ENCODE peak calls at places on chromosomes 11 and 22, in seven cellular contexts. F is activated CD4-positive, alpha-beta T cell treated with anti-CD3 and anti-CD28 coated beads, Interleukin-2, amount 50 U/mL, for 48 hours; W is stimulated activated CD4-positive, alpha-beta T cell treated with anti-CD3 and anti-CD28 coated beads, Interleukin-15, amount 100 ng/mL, for 24 hours; H is activated T-helper 9 cell treated with anti-CD3 and anti-CD28 coated beads, Interleukin-2, amount 50 U/mL, for 16 hours; P is psoas muscle; R is NCI-H2029 treated with DMSO at 0.1 percent for 48 hours; L is cardiac fibroblast. J is an unnamed sample.

GRCh38 chr11:133545199-133545709 is 13.0 kb upstream of the OPCML start:
- DNase-seq in L (no peak), W (no peak), P (no peak), R (no peak), H (no peak), F (no peak), J (no peak)

GRCh38 chr11:92380882-92381281 is 156.3 kb downstream of the FAT3 start:
- DNase-seq in W (no peak), L (peak; percentile 82), F (no peak), H (no peak), R (no peak), P (no peak), J (no peak)

GRCh38 chr11:46281374-46281831 is 3.9 kb downstream of the CREB3L1 start:
- DNase-seq in L (peak; percentile 39), W (no peak), R (no peak), H (no peak), P (no peak), F (no peak), J (no peak)

GRCh38 chr22:35458547-35459422 is 58.8 kb downstream of the MCM5 start:
- DNase-seq in H (no peak), W (no peak), P (no peak), R (no peak), F (no peak), L (no peak), J (no peak)

GRCh38 chr11:131465746-131466145 is 95.3 kb downstream of the NTM start:
- DNase-seq in L (no peak), F (no peak), R (no peak), P (no peak), H (no peak), W (no peak), J (no peak)

GRCh38 chr11:119461250-119461963 is 38.4 kb upstream of the THY1 start:
- DNase-seq in W (no peak), R (no peak), P (no peak), H (no peak), F (no peak), L (no peak), J (no peak)

GRCh38 chr11:63802637-63803414 is 10.4 kb upstream of the SPINDOC start:
- DNase-seq in F (no peak), R (no peak), L (peak; percentile 84), H (no peak), W (no peak), P (no peak), J (no peak)

GRCh38 chr22:49574205-49574604 is 253.5 kb downstream of the BRD1 start:
- DNase-seq in F (no peak), R (no peak), P (no peak), L (no peak), W (no peak), H (no peak), J (no peak)

GRCh38 chr22:35104491-35104890 is 38.5 kb downstream of the ISX start:
- DNase-seq in W (no peak), R (no peak), L (no peak), P (no peak), F (no peak), H (no peak), J (no peak)

GRCh38 chr11:2314525-2315394 is 12.9 kb downstream of the TSPAN32 start:
- DNase-seq in H (no peak), P (peak; percentile 71), W (no peak), R (no peak), L (peak; percentile 53), F (no peak), J (no peak)

GRCh38 chr11:81874627-81875026 is 859.0 kb downstream of the FAM181B start:
- DNase-seq in W (no peak), F (no peak), L (no peak), R (no peak), H (no peak), P (no peak), J (no peak)

GRCh38 chr22:30325724-30326703 is 727 bp downstream of the TBC1D10A start:
- DNase-seq in W (peak; percentile 42), H (no peak), R (no peak), F (no peak), L (no peak), P (peak; percentile 38), J (no peak)

GRCh38 chr22:45316796-45317526 is 7.2 kb downstream of the FAM118A start:
- DNase-seq in H (no peak), R (no peak), P (no peak), W (no peak), F (no peak), L (no peak), J (no peak)

GRCh38 chr11:27721505-27722116 is 21.4 kb upstream of the BDNF start:
- DNase-seq in P (no peak), H (no peak), L (no peak), R (no peak), F (no peak), W (no peak), J (no peak)

GRCh38 chr11:120024046-120024445 is 113.9 kb downstream of the TRIM29 start:
- DNase-seq in L (no peak), W (no peak), H (no peak), P (no peak), R (no peak), F (no peak), J (no peak)

GRCh38 chr11:46977038-46977818 is 40.7 kb downstream of the CSTPP1 start:
- DNase-seq in F (no peak), P (no peak), H (no peak), L (no peak), R (peak; percentile 16), W (no peak), J (no peak)